ENCODE peak calls at places on chromosomes 5 and 9, in four cellular contexts. One of them, this sample, is unnamed.

GRCh38 chr9:788777-789176 is 52.7 kb upstream of the DMRT1 start:
- DNase-seq in progenitor cell of endocrine pancreas: no peak
- DNase-seq in cardiac fibroblast: no peak
- DNase-seq in psoas muscle: no peak
- DNase-seq in this sample: no peak

GRCh38 chr5:71747182-71747581 is 28.1 kb downstream of the CARTPT start:
- DNase-seq in progenitor cell of endocrine pancreas: no peak
- DNase-seq in cardiac fibroblast: no peak
- DNase-seq in psoas muscle: no peak
- DNase-seq in this sample: no peak

GRCh38 chr9:6068983-6069382 is 53.6 kb upstream of the RANBP6 start:
- DNase-seq in progenitor cell of endocrine pancreas: no peak
- DNase-seq in cardiac fibroblast: no peak
- DNase-seq in psoas muscle: no peak
- DNase-seq in this sample: no peak

GRCh38 chr9:116144038-116144437 is 9.6 kb upstream of the PAPPA start:
- DNase-seq in progenitor cell of endocrine pancreas: no peak
- DNase-seq in cardiac fibroblast: peak; percentile 44
- DNase-seq in psoas muscle: no peak
- DNase-seq in this sample: no peak

GRCh38 chr5:55737793-55738192 is at the start of gene DDX4:
- DNase-seq in progenitor cell of endocrine pancreas: no peak
- DNase-seq in cardiac fibroblast: no peak
- DNase-seq in psoas muscle: no peak
- DNase-seq in this sample: no peak

GRCh38 chr9:16105576-16105975 is 552.7 kb downstream of the CCDC171 start:
- DNase-seq in progenitor cell of endocrine pancreas: no peak
- DNase-seq in cardiac fibroblast: peak; percentile 69
- DNase-seq in psoas muscle: no peak
- DNase-seq in this sample: no peak

GRCh38 chr5:94102849-94103248 is 361.4 kb upstream of the POU5F2 start:
- DNase-seq in progenitor cell of endocrine pancreas: no peak
- DNase-seq in cardiac fibroblast: no peak
- DNase-seq in psoas muscle: no peak
- DNase-seq in this sample: no peak

GRCh38 chr5:171647043-171647899 is 138.3 kb upstream of the SMIM23 start:
- DNase-seq in progenitor cell of endocrine pancreas: no peak
- DNase-seq in cardiac fibroblast: peak; percentile 38
- DNase-seq in psoas muscle: no peak
- DNase-seq in this sample: no peak

GRCh38 chr5:119458911-119459632 is 6.8 kb downstream of the HSD17B4 start:
- DNase-seq in progenitor cell of endocrine pancreas: no peak
- DNase-seq in cardiac fibroblast: no peak
- DNase-seq in psoas muscle: no peak
- DNase-seq in this sample: no peak

GRCh38 chr5:374631-375335 is 53.3 kb downstream of the AHRR start:
- DNase-seq in progenitor cell of endocrine pancreas: peak; percentile 6
- DNase-seq in cardiac fibroblast: no peak
- DNase-seq in psoas muscle: no peak
- DNase-seq in this sample: no peak

GRCh38 chr5:6734781-6735180 is 21.5 kb downstream of the TENT4A start:
- DNase-seq in progenitor cell of endocrine pancreas: no peak
- DNase-seq in cardiac fibroblast: no peak
- DNase-seq in psoas muscle: no peak
- DNase-seq in this sample: no peak

GRCh38 chr9:126646162-126646561 is 32.4 kb downstream of the LMX1B start:
- DNase-seq in progenitor cell of endocrine pancreas: no peak
- DNase-seq in cardiac fibroblast: no peak
- DNase-seq in psoas muscle: no peak
- DNase-seq in this sample: no peak

GRCh38 chr9:90868555-90868954 is 66.9 kb downstream of the SYK start:
- DNase-seq in progenitor cell of endocrine pancreas: no peak
- DNase-seq in cardiac fibroblast: peak; percentile 2
- DNase-seq in psoas muscle: no peak
- DNase-seq in this sample: no peak

GRCh38 chr9:101455656-101456235 is 20.2 kb upstream of the ALDOB start:
- DNase-seq in progenitor cell of endocrine pancreas: no peak
- DNase-seq in cardiac fibroblast: peak; percentile 13
- DNase-seq in psoas muscle: no peak
- DNase-seq in this sample: no peak

GRCh38 chr5:1507457-1507856 is 16.3 kb downstream of the LPCAT1 start:
- DNase-seq in progenitor cell of endocrine pancreas: no peak
- DNase-seq in cardiac fibroblast: no peak
- DNase-seq in psoas muscle: peak; percentile 18
- DNase-seq in this sample: no peak

GRCh38 chr5:146565764-146566163 is 49.8 kb upstream of the GPR151 start:
- DNase-seq in progenitor cell of endocrine pancreas: peak; percentile 13
- DNase-seq in cardiac fibroblast: peak; percentile 61
- DNase-seq in psoas muscle: no peak
- DNase-seq in this sample: peak; percentile 54

GRCh38 chr5:93225748-93226147 is 355.3 kb downstream of the NR2F1-AS1 start:
- DNase-seq in progenitor cell of endocrine pancreas: no peak
- DNase-seq in cardiac fibroblast: no peak
- DNase-seq in psoas muscle: no peak
- DNase-seq in this sample: no peak

GRCh38 chr5:133408322-133408721 is 204.0 kb downstream of the FSTL4 start:
- DNase-seq in progenitor cell of endocrine pancreas: no peak
- DNase-seq in cardiac fibroblast: no peak
- DNase-seq in psoas muscle: no peak
- DNase-seq in this sample: no peak

GRCh38 chr5:112381521-112381920 is 37.6 kb downstream of the EPB41L4A start:
- DNase-seq in progenitor cell of endocrine pancreas: no peak
- DNase-seq in cardiac fibroblast: no peak
- DNase-seq in psoas muscle: no peak
- DNase-seq in this sample: no peak

GRCh38 chr5:57524661-57525060 is 42.0 kb upstream of the ACTBL2 start:
- DNase-seq in progenitor cell of endocrine pancreas: no peak
- DNase-seq in cardiac fibroblast: no peak
- DNase-seq in psoas muscle: no peak
- DNase-seq in this sample: no peak

GRCh38 chr5:80668016-80668969 is 13.5 kb upstream of the DHFR start:
- DNase-seq in progenitor cell of endocrine pancreas: no peak
- DNase-seq in cardiac fibroblast: no peak
- DNase-seq in psoas muscle: no peak
- DNase-seq in this sample: no peak

GRCh38 chr9:70093944-70094343 is 50.3 kb downstream of the MAMDC2 start:
- DNase-seq in progenitor cell of endocrine pancreas: no peak
- DNase-seq in cardiac fibroblast: peak; percentile 23
- DNase-seq in psoas muscle: no peak
- DNase-seq in this sample: no peak

GRCh38 chr5:88190106-88190834 is 78.4 kb downstream of the TMEM161B start:
- DNase-seq in progenitor cell of endocrine pancreas: no peak
- DNase-seq in cardiac fibroblast: no peak
- DNase-seq in psoas muscle: no peak
- DNase-seq in this sample: no peak

GRCh38 chr9:99083051-99083450 is 21.9 kb upstream of the TGFBR1 start:
- DNase-seq in progenitor cell of endocrine pancreas: no peak
- DNase-seq in cardiac fibroblast: no peak
- DNase-seq in psoas muscle: no peak
- DNase-seq in this sample: no peak

GRCh38 chr5:111584651-111585050 is 72.3 kb upstream of the STARD4 start:
- DNase-seq in progenitor cell of endocrine pancreas: no peak
- DNase-seq in cardiac fibroblast: peak; percentile 61
- DNase-seq in psoas muscle: no peak
- DNase-seq in this sample: no peak

GRCh38 chr9:136311433-136312375 is 7.8 kb upstream of the CCDC187 start:
- DNase-seq in progenitor cell of endocrine pancreas: no peak
- DNase-seq in cardiac fibroblast: no peak
- DNase-seq in psoas muscle: no peak
- DNase-seq in this sample: no peak

GRCh38 chr5:8098044-8098443 is 229.1 kb downstream of the MTRR start:
- DNase-seq in progenitor cell of endocrine pancreas: no peak
- DNase-seq in cardiac fibroblast: no peak
- DNase-seq in psoas muscle: no peak
- DNase-seq in this sample: no peak

GRCh38 chr9:32378993-32379729 is 5.3 kb upstream of the ACO1 start:
- DNase-seq in progenitor cell of endocrine pancreas: no peak
- DNase-seq in cardiac fibroblast: peak; percentile 89
- DNase-seq in psoas muscle: no peak
- DNase-seq in this sample: peak; percentile 55

GRCh38 chr9:4689687-4690104 is 10.3 kb downstream of the CDC37L1 start:
- DNase-seq in progenitor cell of endocrine pancreas: no peak
- DNase-seq in cardiac fibroblast: no peak
- DNase-seq in psoas muscle: no peak
- DNase-seq in this sample: no peak

GRCh38 chr9:129254566-129255287 is 76.7 kb upstream of the IER5L start:
- DNase-seq in progenitor cell of endocrine pancreas: no peak
- DNase-seq in cardiac fibroblast: no peak
- DNase-seq in psoas muscle: no peak
- DNase-seq in this sample: no peak

GRCh38 chr5:1436681-1437080 is 8.6 kb downstream of the SLC6A3 start:
- DNase-seq in progenitor cell of endocrine pancreas: no peak
- DNase-seq in cardiac fibroblast: no peak
- DNase-seq in psoas muscle: no peak
- DNase-seq in this sample: no peak

GRCh38 chr5:1265026-1265425 is 29.8 kb downstream of the TERT start:
- DNase-seq in progenitor cell of endocrine pancreas: no peak
- DNase-seq in cardiac fibroblast: no peak
- DNase-seq in psoas muscle: no peak
- DNase-seq in this sample: no peak

GRCh38 chr9:72203205-72203803 is 54.1 kb downstream of the GDA start:
- DNase-seq in progenitor cell of endocrine pancreas: no peak
- DNase-seq in cardiac fibroblast: peak; percentile 31
- DNase-seq in psoas muscle: no peak
- DNase-seq in this sample: peak; percentile 47

GRCh38 chr5:112338681-112339337 is 80.3 kb downstream of the EPB41L4A start:
- DNase-seq in progenitor cell of endocrine pancreas: no peak
- DNase-seq in cardiac fibroblast: peak; percentile 90
- DNase-seq in psoas muscle: no peak
- DNase-seq in this sample: no peak

GRCh38 chr9:133958756-133959155 is 33.4 kb downstream of the VAV2 start:
- DNase-seq in progenitor cell of endocrine pancreas: no peak
- DNase-seq in cardiac fibroblast: no peak
- DNase-seq in psoas muscle: no peak
- DNase-seq in this sample: no peak

GRCh38 chr5:4230531-4230904 is 634.9 kb downstream of the IRX1 start:
- DNase-seq in progenitor cell of endocrine pancreas: no peak
- DNase-seq in cardiac fibroblast: no peak
- DNase-seq in psoas muscle: no peak
- DNase-seq in this sample: no peak

GRCh38 chr9:35105126-35105525 is 2.2 kb upstream of the STOML2 start:
- DNase-seq in progenitor cell of endocrine pancreas: no peak
- DNase-seq in cardiac fibroblast: no peak
- DNase-seq in psoas muscle: no peak
- DNase-seq in this sample: no peak
- TF ChIP-seq CTCF in progenitor cell of endocrine pancreas: no peak
- TF ChIP-seq CTCF in cardiac fibroblast: no peak
- TF ChIP-seq CTCF in psoas muscle: no peak
- TF ChIP-seq CTCF in this sample: no peak

GRCh38 chr9:114270120-114270975 is 52.5 kb upstream of the ORM1 start:
- DNase-seq in progenitor cell of endocrine pancreas: no peak
- DNase-seq in cardiac fibroblast: no peak
- DNase-seq in psoas muscle: no peak
- DNase-seq in this sample: no peak
- TF ChIP-seq CTCF in progenitor cell of endocrine pancreas: no peak
- TF ChIP-seq CTCF in cardiac fibroblast: no peak
- TF ChIP-seq CTCF in psoas muscle: no peak
- TF ChIP-seq CTCF in this sample: no peak

GRCh38 chr5:58670620-58671019 is 87.7 kb downstream of the RAB3C start:
- DNase-seq in progenitor cell of endocrine pancreas: no peak
- DNase-seq in cardiac fibroblast: peak; percentile 3
- DNase-seq in psoas muscle: no peak
- DNase-seq in this sample: no peak
- TF ChIP-seq CTCF in progenitor cell of endocrine pancreas: no peak
- TF ChIP-seq CTCF in cardiac fibroblast: no peak
- TF ChIP-seq CTCF in psoas muscle: no peak
- TF ChIP-seq CTCF in this sample: no peak

DNA sequence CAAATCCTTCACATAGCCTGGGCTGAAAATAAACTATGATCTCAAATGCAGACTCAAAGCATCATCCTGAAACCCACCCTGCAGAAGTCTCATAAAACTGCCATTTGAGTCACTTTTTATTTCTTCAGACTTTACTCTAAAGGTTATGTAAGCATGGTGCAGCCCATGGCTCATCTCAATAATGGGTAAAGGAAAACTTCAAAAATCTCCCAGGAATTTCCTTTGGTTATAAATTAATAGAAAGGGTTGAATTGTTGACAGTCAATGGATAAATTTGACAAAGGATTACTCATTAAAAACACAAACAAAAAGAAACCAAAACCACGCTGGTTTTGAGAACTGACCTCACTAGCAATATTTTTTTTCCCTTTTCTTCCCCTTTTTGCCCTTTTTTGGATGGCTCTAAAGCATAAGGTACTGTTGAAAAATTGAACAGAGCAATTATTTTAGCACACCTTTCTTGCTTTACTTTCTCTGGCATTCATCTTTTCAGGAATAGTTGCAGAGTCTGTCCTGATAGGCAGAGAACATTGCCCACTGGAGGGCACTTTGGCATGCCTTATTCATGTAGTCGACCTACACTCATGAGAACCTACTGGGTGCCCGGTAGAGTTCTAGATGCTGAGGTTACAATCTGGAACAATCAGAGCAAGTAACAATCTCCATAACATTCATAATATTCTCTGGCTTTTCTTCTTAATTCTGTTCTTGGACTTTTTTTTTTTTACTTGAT is 191.4 kb downstream of the TMEM167A start:
- DNase-seq in progenitor cell of endocrine pancreas: no peak
- DNase-seq in cardiac fibroblast: no peak
- DNase-seq in psoas muscle: no peak
- DNase-seq in this sample: no peak
- TF ChIP-seq CTCF in progenitor cell of endocrine pancreas: no peak
- TF ChIP-seq CTCF in cardiac fibroblast: no peak
- TF ChIP-seq CTCF in psoas muscle: no peak
- TF ChIP-seq CTCF in this sample: no peak

GRCh38 chr9:107158321-107158720 is 124.8 kb upstream of the RAD23B start:
- DNase-seq in progenitor cell of endocrine pancreas: no peak
- DNase-seq in cardiac fibroblast: peak; percentile 63
- DNase-seq in psoas muscle: no peak
- DNase-seq in this sample: peak; percentile 38
- TF ChIP-seq CTCF in progenitor cell of endocrine pancreas: peak; percentile 67
- TF ChIP-seq CTCF in cardiac fibroblast: peak; percentile 56
- TF ChIP-seq CTCF in psoas muscle: peak; percentile 33
- TF ChIP-seq CTCF in this sample: peak; percentile 34

GRCh38 chr9:14868418-14868771 is 41.8 kb downstream of the FREM1 start:
- DNase-seq in progenitor cell of endocrine pancreas: no peak
- DNase-seq in cardiac fibroblast: no peak
- DNase-seq in psoas muscle: no peak
- DNase-seq in this sample: no peak

GRCh38 chr9:14866200-14866749 is 44.0 kb downstream of the FREM1 start:
- DNase-seq in progenitor cell of endocrine pancreas: no peak
- DNase-seq in cardiac fibroblast: no peak
- DNase-seq in psoas muscle: no peak
- DNase-seq in this sample: no peak

GRCh38 chr9:14868772-14869583 is 41.2 kb downstream of the FREM1 start:
- DNase-seq in progenitor cell of endocrine pancreas: no peak
- DNase-seq in cardiac fibroblast: no peak
- DNase-seq in psoas muscle: no peak
- DNase-seq in this sample: no peak

GRCh38 chr9:14865206-14865605 is 45.0 kb downstream of the FREM1 start:
- DNase-seq in progenitor cell of endocrine pancreas: no peak
- DNase-seq in cardiac fibroblast: no peak
- DNase-seq in psoas muscle: no peak
- DNase-seq in this sample: no peak

GRCh38 chr9:14863402-14863801 is 46.8 kb downstream of the FREM1 start:
- DNase-seq in progenitor cell of endocrine pancreas: no peak
- DNase-seq in cardiac fibroblast: no peak
- DNase-seq in psoas muscle: no peak
- DNase-seq in this sample: no peak
- TF ChIP-seq CTCF in progenitor cell of endocrine pancreas: no peak
- TF ChIP-seq CTCF in cardiac fibroblast: no peak
- TF ChIP-seq CTCF in psoas muscle: no peak
- TF ChIP-seq CTCF in this sample: no peak